ENCODE peak calls at places on chromosomes 4 and X, in nine cellular contexts. Y is stimulated activated CD4-positive, alpha-beta T cell treated with anti-CD3 and anti-CD28 coated beads, Interleukin-2, amount 100 ng/mL, for 48 hours; R is iPS-NIHi11; J is stimulated activated CD8-positive, alpha-beta memory T cell treated with anti-CD3 and anti-CD28 coated beads, Interleukin-15, amount 100 ng/mL, for 4 hours; U is left ventricle myocardium superior; I is body of pancreas; C is T-helper 2 cell; A is thyroid gland; Q is lower leg skin. M is an unnamed sample.
A peak's percentile ranks its signal among the peaks of the same experiment; 100 is the strongest.

GRCh38 chr4:107037188-107037587 is 1.1 kb upstream of the DKK2 start:
- DNase-seq in I (peak; percentile 55), Q (peak; percentile 90), A (peak; percentile 29), Y (no peak), J (no peak), C (no peak), U (peak; percentile 40), R (peak; percentile 68), M (no peak)

GRCh38 chr4:2761035-2761923 is 5.1 kb upstream of the TNIP2 start:
- DNase-seq in I (peak; percentile 84), R (no peak), Y (no peak), C (no peak), U (no peak), J (no peak), Q (no peak), A (peak; percentile 56), M (no peak)

GRCh38 chrX:65985922-65986588 is 53.8 kb downstream of the VSIG4 start:
- DNase-seq in A (peak; percentile 3), U (peak; percentile 23), Q (no peak), C (peak; percentile 70), R (peak; percentile 60), I (peak; percentile 26), J (peak; percentile 56), Y (peak; percentile 23), M (peak; percentile 51)

GRCh38 chr4:165204462-165204830 is 2.9 kb upstream of the KLHL2 start:
- DNase-seq in J (no peak), I (no peak), A (no peak), C (no peak), Q (no peak), R (no peak), U (no peak), Y (no peak), M (no peak)

GRCh38 chr4:113109106-113109740 is 59.8 kb downstream of the ANK2 start:
- DNase-seq in U (no peak), Q (no peak), I (peak; percentile 65), Y (no peak), A (no peak), C (no peak), J (no peak), R (no peak), M (no peak)

GRCh38 chr4:132015321-132015720 is 1133.8 kb upstream of the PCDH10 start:
- DNase-seq in R (no peak), C (no peak), A (no peak), Q (no peak), J (no peak), U (no peak), Y (no peak), I (no peak), M (no peak)

GRCh38 chrX:50450324-50450723 is 20.3 kb downstream of the DGKK start:
- DNase-seq in R (no peak), A (no peak), U (no peak), C (no peak), I (no peak), Q (no peak), J (no peak), Y (no peak), M (no peak)

GRCh38 chrX:134547047-134547679 is 87.2 kb downstream of the HPRT1 start:
- DNase-seq in I (no peak), J (no peak), Q (no peak), C (no peak), A (no peak), Y (no peak), U (no peak), R (no peak), M (no peak)

GRCh38 chr4:177235026-177235425 is 74.6 kb upstream of the NEIL3 start:
- DNase-seq in A (no peak), J (no peak), R (no peak), I (no peak), Y (no peak), Q (no peak), U (no peak), C (no peak), M (no peak)

GRCh38 chr4:118757761-118758213 is 72.6 kb downstream of the METTL14 start:
- DNase-seq in C (no peak), Y (no peak), J (no peak), R (no peak), I (no peak), Q (no peak), U (no peak), A (no peak), M (no peak)

GRCh38 chrX:13659057-13659456 is 6.1 kb downstream of the TCEANC start:
- DNase-seq in J (no peak), A (no peak), R (no peak), I (no peak), Y (no peak), U (no peak), Q (no peak), C (no peak), M (no peak)

GRCh38 chrX:111284615-111285294 is 14.5 kb upstream of the CAPN6 start:
- DNase-seq in Q (no peak), C (no peak), J (no peak), R (no peak), U (no peak), Y (no peak), I (peak; percentile 12), A (no peak), M (no peak)

GRCh38 chr4:182201871-182202270 is 41.3 kb upstream of the TENM3 start:
- DNase-seq in Q (no peak), A (peak; percentile 51), J (no peak), C (no peak), I (no peak), Y (no peak), U (no peak), R (no peak), M (no peak)

GRCh38 chr4:167826281-167826680 is 266.1 kb upstream of the ANXA10 start:
- DNase-seq in J (no peak), U (no peak), R (no peak), C (no peak), Y (no peak), A (no peak), Q (no peak), I (no peak), M (no peak)

GRCh38 chr4:187128226-187128625 is 404.6 kb upstream of the FAT1 start:
- DNase-seq in R (no peak), I (no peak), C (no peak), Q (no peak), Y (no peak), U (no peak), A (no peak), J (no peak), M (no peak)

GRCh38 chr4:137660211-137660610 is 127.9 kb upstream of the PCDH18 start:
- DNase-seq in C (no peak), A (no peak), Q (no peak), U (no peak), J (no peak), Y (no peak), R (no peak), I (no peak), M (no peak)

GRCh38 chr4:123043013-123043412 is 120.6 kb upstream of the NUDT6 start:
- DNase-seq in C (peak; percentile 4), R (no peak), A (no peak), Y (no peak), J (no peak), I (no peak), Q (no peak), U (no peak), M (no peak)

GRCh38 chr4:40130401-40131036 is 66.3 kb upstream of the RHOH start:
- DNase-seq in C (no peak), Y (no peak), A (no peak), J (no peak), U (no peak), I (peak; percentile 18), R (no peak), Q (no peak), M (no peak)

GRCh38 chrX:124226129-124226528 is 106.3 kb upstream of the TEX13D start:
- DNase-seq in Q (no peak), J (no peak), R (no peak), Y (no peak), A (no peak), C (no peak), U (no peak), I (no peak), M (peak; percentile 21)

GRCh38 chr4:103032575-103032974 is 13.1 kb upstream of the SLC9B1 start:
- DNase-seq in Q (no peak), U (no peak), Y (no peak), A (peak; percentile 13), J (no peak), C (peak; percentile 37), R (peak; percentile 55), I (peak; percentile 64), M (no peak)

GRCh38 chr4:69832326-69833030 is 27.5 kb downstream of the SULT1E1 start:
- DNase-seq in A (no peak), U (no peak), J (no peak), R (no peak), Y (no peak), C (no peak), I (peak; percentile 69), Q (no peak), M (no peak)

GRCh38 chr4:20760053-20760452 is 59.8 kb downstream of the PACRGL start:
- DNase-seq in A (no peak), J (no peak), Q (no peak), Y (no peak), R (peak; percentile 11), U (no peak), C (no peak), I (no peak), M (no peak)

GRCh38 chr4:1851575-1852415 is 4.2 kb downstream of the LETM1 start:
- DNase-seq in J (no peak), A (peak; percentile 82), U (peak; percentile 80), Q (no peak), R (no peak), Y (no peak), I (peak; percentile 56), C (no peak), M (no peak)

GRCh38 chrX:56069299-56069941 is 162.7 kb upstream of the KLF8 start:
- DNase-seq in J (no peak), R (no peak), Y (no peak), U (no peak), C (no peak), Q (no peak), I (no peak), A (no peak), M (no peak)

GRCh38 chr4:154626793-154627484 is 14.5 kb upstream of the FGG start:
- DNase-seq in Q (no peak), A (peak; percentile 82), C (peak; percentile 46), R (peak; percentile 78), I (peak; percentile 79), J (no peak), U (peak; percentile 57), Y (peak; percentile 54), M (no peak)

GRCh38 chrX:135185795-135186443 is 14.7 kb upstream of the CT55 start:
- DNase-seq in A (peak; percentile 35), R (peak; percentile 54), Q (no peak), U (no peak), J (no peak), I (peak; percentile 42), C (peak; percentile 59), Y (peak; percentile 9), M (no peak)